ENCODE peak calls at places on chromosomes 13 and 19, in five cellular contexts. B is M059J, M is NCI-H446 treated with DMSO at 0.1 percent for 48 hours, X is GM13976, C is caudate nucleus. N is an unnamed sample.

GRCh38 chr19:13781547-13781946 is 7.3 kb downstream of the C19orf53 start:
- DNase-seq in B (peak), M (peak), X (no peak), C (no peak), N (peak)

GRCh38 chr19:38647966-38648788 is 728 bp downstream of the ACTN4 start:
- DNase-seq in B (no peak), M (no peak), X (no peak), C (no peak), N (peak)

GRCh38 chr13:102960959-102961358 is 105.3 kb downstream of the SLC10A2 start:
- DNase-seq in B (no peak), M (no peak), X (no peak), C (no peak), N (no peak)

GRCh38 chr13:93338030-93338429 is 111.4 kb downstream of the GPC6 start:
- DNase-seq in B (no peak), M (no peak), X (no peak), C (no peak), N (no peak)

GRCh38 chr19:28426902-28427232 is 786.1 kb downstream of the UQCRFS1 start:
- DNase-seq in B (no peak), M (no peak), X (no peak), C (no peak), N (peak)

GRCh38 chr13:43127827-43128226 is 104.4 kb downstream of the DNAJC15 start:
- DNase-seq in B (no peak), M (no peak), X (peak), C (no peak), N (no peak)

GRCh38 chr13:66899955-66900354 is 330.2 kb downstream of the PCDH9 start:
- DNase-seq in B (no peak), M (no peak), X (no peak), C (no peak), N (no peak)

GRCh38 chr13:52001120-52001731 is 10.0 kb downstream of the ATP7B start:
- DNase-seq in B (peak), M (peak), X (peak), C (no peak), N (peak)

GRCh38 chr13:102309110-102309509 is 92.7 kb downstream of the FGF14 start:
- DNase-seq in B (no peak), M (no peak), X (no peak), C (peak), N (no peak)

GRCh38 chr13:100434010-100434763 is 154.4 kb downstream of the GGACT start:
- DNase-seq in B (peak), M (no peak), X (peak), C (no peak), N (peak)

N was measured in ELR.